ENCODE peak calls at places on chromosomes 16 and 17, in nine cellular contexts. One of them, this sample, is unnamed.

GRCh38 chr17:28760987-28761562 is 17.3 kb downstream of the TRAF4 start:
- DNase-seq in PC-9: peak
- DNase-seq in prostate gland: peak
- DNase-seq in upper lobe of right lung: peak
- DNase-seq in body of pancreas: peak
- DNase-seq in right atrium auricular region: no peak
- DNase-seq in breast epithelium: peak
- DNase-seq in astrocyte: peak
- DNase-seq in ascending aorta: no peak
- DNase-seq in this sample: no peak

GRCh38 chr16:89475144-89475543 is 15.2 kb downstream of the ANKRD11 start:
- DNase-seq in PC-9: no peak
- DNase-seq in prostate gland: no peak
- DNase-seq in upper lobe of right lung: no peak
- DNase-seq in body of pancreas: no peak
- DNase-seq in right atrium auricular region: no peak
- DNase-seq in breast epithelium: no peak
- DNase-seq in astrocyte: no peak
- DNase-seq in ascending aorta: no peak
- DNase-seq in this sample: no peak

GRCh38 chr17:32769846-32770245 is 107.1 kb downstream of the MYO1D start:
- DNase-seq in PC-9: peak
- DNase-seq in prostate gland: no peak
- DNase-seq in upper lobe of right lung: no peak
- DNase-seq in body of pancreas: no peak
- DNase-seq in right atrium auricular region: no peak
- DNase-seq in breast epithelium: no peak
- DNase-seq in astrocyte: no peak
- DNase-seq in ascending aorta: no peak
- DNase-seq in this sample: no peak

GRCh38 chr17:7177954-7178477 is 1.2 kb downstream of the ASGR1 start:
- DNase-seq in PC-9: peak
- DNase-seq in prostate gland: no peak
- DNase-seq in upper lobe of right lung: no peak
- DNase-seq in body of pancreas: no peak
- DNase-seq in right atrium auricular region: no peak
- DNase-seq in breast epithelium: no peak
- DNase-seq in astrocyte: peak
- DNase-seq in ascending aorta: no peak
- DNase-seq in this sample: no peak

GRCh38 chr17:51079049-51079448 is 41.6 kb downstream of the SPAG9 start:
- DNase-seq in PC-9: no peak
- DNase-seq in prostate gland: no peak
- DNase-seq in upper lobe of right lung: no peak
- DNase-seq in body of pancreas: no peak
- DNase-seq in right atrium auricular region: no peak
- DNase-seq in breast epithelium: no peak
- DNase-seq in astrocyte: peak
- DNase-seq in ascending aorta: no peak
- DNase-seq in this sample: no peak

GRCh38 chr17:51120357-51120738 is 320 bp downstream of the SPAG9 start:
- DNase-seq in PC-9: peak
- DNase-seq in prostate gland: peak
- DNase-seq in upper lobe of right lung: no peak
- DNase-seq in body of pancreas: peak
- DNase-seq in right atrium auricular region: peak
- DNase-seq in breast epithelium: peak
- DNase-seq in astrocyte: peak
- DNase-seq in ascending aorta: no peak
- DNase-seq in this sample: no peak

GRCh38 chr16:57987441-57988177 is 12.9 kb downstream of the ZNF319 start:
- DNase-seq in PC-9: no peak
- DNase-seq in prostate gland: no peak
- DNase-seq in upper lobe of right lung: no peak
- DNase-seq in body of pancreas: no peak
- DNase-seq in right atrium auricular region: no peak
- DNase-seq in breast epithelium: no peak
- DNase-seq in astrocyte: no peak
- DNase-seq in ascending aorta: no peak
- DNase-seq in this sample: no peak

GRCh38 chr17:42744283-42744805 is 496 bp downstream of the EZH1 start:
- DNase-seq in PC-9: peak
- DNase-seq in prostate gland: peak
- DNase-seq in upper lobe of right lung: peak
- DNase-seq in body of pancreas: peak
- DNase-seq in right atrium auricular region: peak
- DNase-seq in breast epithelium: peak
- DNase-seq in astrocyte: no peak
- DNase-seq in ascending aorta: peak
- DNase-seq in this sample: no peak

GRCh38 chr17:46874906-46875305 is 23.5 kb downstream of the WNT9B start:
- DNase-seq in PC-9: no peak
- DNase-seq in prostate gland: no peak
- DNase-seq in upper lobe of right lung: no peak
- DNase-seq in body of pancreas: no peak
- DNase-seq in right atrium auricular region: no peak
- DNase-seq in breast epithelium: no peak
- DNase-seq in astrocyte: no peak
- DNase-seq in ascending aorta: no peak
- DNase-seq in this sample: no peak

GRCh38 chr17:28937044-28937729 is 14.1 kb downstream of the PHF12 start:
- DNase-seq in PC-9: peak
- DNase-seq in prostate gland: peak
- DNase-seq in upper lobe of right lung: no peak
- DNase-seq in body of pancreas: peak
- DNase-seq in right atrium auricular region: no peak
- DNase-seq in breast epithelium: no peak
- DNase-seq in astrocyte: no peak
- DNase-seq in ascending aorta: no peak
- DNase-seq in this sample: no peak

GRCh38 chr17:3870871-3871306 is 22.0 kb downstream of the CAMKK1 start:
- DNase-seq in PC-9: no peak
- DNase-seq in prostate gland: no peak
- DNase-seq in upper lobe of right lung: no peak
- DNase-seq in body of pancreas: no peak
- DNase-seq in right atrium auricular region: peak
- DNase-seq in breast epithelium: no peak
- DNase-seq in astrocyte: peak
- DNase-seq in ascending aorta: no peak
- DNase-seq in this sample: no peak

GRCh38 chr16:17768257-17768656 is 297.5 kb upstream of the XYLT1 start:
- DNase-seq in PC-9: no peak
- DNase-seq in prostate gland: no peak
- DNase-seq in upper lobe of right lung: no peak
- DNase-seq in body of pancreas: no peak
- DNase-seq in right atrium auricular region: no peak
- DNase-seq in breast epithelium: no peak
- DNase-seq in astrocyte: peak
- DNase-seq in ascending aorta: no peak
- DNase-seq in this sample: peak

GRCh38 chr16:4081577-4082021 is 34.6 kb downstream of the ADCY9 start:
- DNase-seq in PC-9: no peak
- DNase-seq in prostate gland: no peak
- DNase-seq in upper lobe of right lung: no peak
- DNase-seq in body of pancreas: no peak
- DNase-seq in right atrium auricular region: peak
- DNase-seq in breast epithelium: no peak
- DNase-seq in astrocyte: no peak
- DNase-seq in ascending aorta: peak
- DNase-seq in this sample: no peak

DNA sequence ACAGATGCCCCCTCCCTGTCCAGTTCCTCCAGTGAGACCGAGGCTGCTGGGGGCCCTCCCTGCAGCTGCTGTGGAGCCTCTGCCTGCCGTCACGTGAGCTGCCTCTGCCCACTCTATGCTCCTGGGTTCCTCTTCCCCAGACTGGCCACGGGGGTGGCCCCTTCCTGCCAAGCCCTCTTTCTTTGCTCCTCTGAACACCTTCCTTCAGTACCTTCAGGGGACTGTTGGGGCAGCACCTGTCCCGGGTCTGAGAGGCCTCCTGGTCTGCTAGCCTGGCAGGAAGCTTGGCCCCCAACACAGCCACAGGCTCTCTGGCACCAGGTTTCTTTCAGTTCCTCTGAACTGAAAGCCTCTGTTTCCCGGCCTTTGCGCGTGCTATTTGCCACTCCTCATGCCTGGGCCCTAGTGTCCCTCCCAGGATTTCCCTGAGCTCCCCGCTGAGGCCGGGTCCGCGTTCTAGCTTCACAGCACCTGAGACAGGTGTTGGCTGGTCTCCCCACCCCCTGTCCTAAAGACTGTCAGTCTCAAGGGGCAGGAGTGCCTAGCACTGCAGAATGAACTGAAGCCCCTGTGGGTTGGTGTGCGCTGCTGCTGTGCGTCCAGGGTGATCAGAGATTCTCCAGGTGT is 6.6 kb upstream of the ATP6V0C start:
- DNase-seq in PC-9: no peak
- DNase-seq in prostate gland: no peak
- DNase-seq in upper lobe of right lung: peak
- DNase-seq in body of pancreas: no peak
- DNase-seq in right atrium auricular region: no peak
- DNase-seq in breast epithelium: no peak
- DNase-seq in astrocyte: no peak
- DNase-seq in ascending aorta: no peak
- DNase-seq in this sample: no peak
- H3K27ac ChIP-seq in PC-9: no peak
- H3K27ac ChIP-seq in prostate gland: no peak
- H3K27ac ChIP-seq in upper lobe of right lung: peak
- H3K27ac ChIP-seq in body of pancreas: peak
- H3K27ac ChIP-seq in right atrium auricular region: peak
- H3K27ac ChIP-seq in breast epithelium: peak
- H3K27ac ChIP-seq in astrocyte: no peak
- H3K27ac ChIP-seq in ascending aorta: no peak
- H3K27ac ChIP-seq in this sample: no peak

DNA sequence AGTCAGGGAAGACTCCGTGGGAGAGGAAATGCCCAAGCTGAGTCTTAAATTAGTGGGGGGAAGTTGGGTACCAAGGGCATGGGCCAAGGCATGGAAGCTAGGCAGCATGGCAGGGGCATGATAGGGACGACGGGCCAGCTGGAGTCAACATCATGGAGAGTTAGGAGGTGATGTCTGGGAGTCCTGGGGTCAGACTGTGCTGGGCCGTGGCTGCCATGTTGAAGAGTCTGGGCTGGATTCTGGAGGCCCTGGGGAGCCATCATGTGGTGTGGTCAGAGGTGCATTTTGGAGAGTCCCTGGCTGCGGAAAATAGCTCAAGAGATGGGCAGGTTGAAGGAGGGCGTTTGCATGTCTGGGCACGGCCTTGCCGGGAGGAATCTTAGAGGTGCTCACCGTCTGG is 85.2 kb downstream of the SDR42E1 start:
- DNase-seq in PC-9: no peak
- DNase-seq in prostate gland: no peak
- DNase-seq in upper lobe of right lung: no peak
- DNase-seq in body of pancreas: no peak
- DNase-seq in right atrium auricular region: no peak
- DNase-seq in breast epithelium: no peak
- DNase-seq in astrocyte: no peak
- DNase-seq in ascending aorta: peak
- DNase-seq in this sample: no peak
- H3K27ac ChIP-seq in PC-9: no peak
- H3K27ac ChIP-seq in prostate gland: no peak
- H3K27ac ChIP-seq in upper lobe of right lung: no peak
- H3K27ac ChIP-seq in body of pancreas: no peak
- H3K27ac ChIP-seq in right atrium auricular region: no peak
- H3K27ac ChIP-seq in breast epithelium: no peak
- H3K27ac ChIP-seq in astrocyte: no peak
- H3K27ac ChIP-seq in ascending aorta: no peak
- H3K27ac ChIP-seq in this sample: no peak

GRCh38 chr16:16028311-16028999 is 79.0 kb downstream of the ABCC1 start:
- DNase-seq in PC-9: peak
- DNase-seq in prostate gland: no peak
- DNase-seq in upper lobe of right lung: no peak
- DNase-seq in body of pancreas: no peak
- DNase-seq in right atrium auricular region: no peak
- DNase-seq in breast epithelium: no peak
- DNase-seq in astrocyte: no peak
- DNase-seq in ascending aorta: no peak
- DNase-seq in this sample: no peak

GRCh38 chr16:16030449-16030848 is 81.0 kb downstream of the ABCC1 start:
- DNase-seq in PC-9: no peak
- DNase-seq in prostate gland: peak
- DNase-seq in upper lobe of right lung: no peak
- DNase-seq in body of pancreas: no peak
- DNase-seq in right atrium auricular region: no peak
- DNase-seq in breast epithelium: no peak
- DNase-seq in astrocyte: no peak
- DNase-seq in ascending aorta: no peak
- DNase-seq in this sample: no peak

GRCh38 chr16:16031401-16031800 is 82.0 kb downstream of the ABCC1 start:
- DNase-seq in PC-9: no peak
- DNase-seq in prostate gland: no peak
- DNase-seq in upper lobe of right lung: no peak
- DNase-seq in body of pancreas: no peak
- DNase-seq in right atrium auricular region: no peak
- DNase-seq in breast epithelium: no peak
- DNase-seq in astrocyte: no peak
- DNase-seq in ascending aorta: no peak
- DNase-seq in this sample: no peak

GRCh38 chr16:16027728-16028310 is 78.4 kb downstream of the ABCC1 start:
- DNase-seq in PC-9: no peak
- DNase-seq in prostate gland: no peak
- DNase-seq in upper lobe of right lung: no peak
- DNase-seq in body of pancreas: no peak
- DNase-seq in right atrium auricular region: no peak
- DNase-seq in breast epithelium: no peak
- DNase-seq in astrocyte: no peak
- DNase-seq in ascending aorta: no peak
- DNase-seq in this sample: no peak

DNA sequence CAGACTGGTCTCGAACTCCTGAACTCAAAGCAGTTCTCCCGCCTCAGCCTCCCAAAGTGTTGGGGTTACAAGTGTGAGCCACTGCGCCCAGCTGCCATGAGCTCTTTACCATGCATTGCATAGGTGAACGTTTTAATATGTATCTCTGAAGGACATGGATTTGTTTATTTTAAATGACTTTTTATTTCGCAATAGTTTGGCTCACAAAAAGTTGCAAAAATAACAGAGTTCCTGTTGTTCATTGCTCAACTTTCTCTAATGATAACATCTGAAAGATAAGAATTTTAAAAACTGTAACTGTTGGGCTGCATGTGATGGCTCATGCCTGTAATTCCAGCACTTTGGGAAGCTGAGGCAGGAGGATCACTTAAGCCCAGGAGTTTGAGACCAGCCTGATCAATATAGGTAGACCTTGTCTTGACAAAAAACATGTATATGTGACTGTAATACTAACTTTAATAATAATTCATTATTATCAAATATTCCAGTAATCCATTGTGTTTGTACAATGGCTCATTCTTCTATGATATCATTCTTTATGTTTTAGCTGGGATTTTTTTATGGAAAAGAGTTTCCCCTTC is 80.1 kb downstream of the ABCC1 start:
- DNase-seq in PC-9: peak
- DNase-seq in prostate gland: no peak
- DNase-seq in upper lobe of right lung: no peak
- DNase-seq in body of pancreas: no peak
- DNase-seq in right atrium auricular region: no peak
- DNase-seq in breast epithelium: no peak
- DNase-seq in astrocyte: no peak
- DNase-seq in ascending aorta: no peak
- DNase-seq in this sample: no peak
- H3K27ac ChIP-seq in PC-9: peak
- H3K27ac ChIP-seq in prostate gland: peak
- H3K27ac ChIP-seq in upper lobe of right lung: peak
- H3K27ac ChIP-seq in body of pancreas: peak
- H3K27ac ChIP-seq in right atrium auricular region: no peak
- H3K27ac ChIP-seq in breast epithelium: peak
- H3K27ac ChIP-seq in astrocyte: no peak
- H3K27ac ChIP-seq in ascending aorta: peak
- H3K27ac ChIP-seq in this sample: no peak

GRCh38 chr17:69607162-69607834 is 192.8 kb downstream of the MAP2K6 start:
- DNase-seq in PC-9: no peak
- DNase-seq in prostate gland: peak
- DNase-seq in upper lobe of right lung: peak
- DNase-seq in body of pancreas: peak
- DNase-seq in right atrium auricular region: peak
- DNase-seq in breast epithelium: peak
- DNase-seq in astrocyte: peak
- DNase-seq in ascending aorta: peak
- DNase-seq in this sample: peak
- H3K27ac ChIP-seq in PC-9: no peak
- H3K27ac ChIP-seq in prostate gland: no peak
- H3K27ac ChIP-seq in upper lobe of right lung: peak
- H3K27ac ChIP-seq in body of pancreas: peak
- H3K27ac ChIP-seq in right atrium auricular region: peak
- H3K27ac ChIP-seq in breast epithelium: peak
- H3K27ac ChIP-seq in astrocyte: peak
- H3K27ac ChIP-seq in ascending aorta: peak
- H3K27ac ChIP-seq in this sample: peak